ENCODE peak calls at places on chromosomes 16 and 17, in seven cellular contexts. W, C, F, A, Q, P and R are unnamed samples.

GRCh38 chr16:31472559-31473203 is 729 bp downstream of the TGFB1I1 start:
- DNase-seq in C (peak), P (no peak), A (peak), F (peak), W (no peak), Q (peak), R (peak)

GRCh38 chr16:49639739-49640388 is 216.0 kb downstream of the ZNF423 start:
- DNase-seq in F (no peak), P (no peak), Q (no peak), W (no peak), A (peak), C (no peak), R (no peak)

GRCh38 chr17:78154903-78155811 is 9.0 kb downstream of the C17orf99 start:
- DNase-seq in C (peak), A (no peak), P (peak), W (no peak), F (no peak), Q (no peak), R (no peak)

GRCh38 chr16:27792486-27793275 is 242.7 kb downstream of the KATNIP start:
- DNase-seq in A (no peak), P (no peak), C (no peak), W (no peak), F (no peak), Q (no peak), R (no peak)

GRCh38 chr17:63446981-63447687 is 1.0 kb upstream of the CYB561 start:
- DNase-seq in Q (no peak), C (peak), P (peak), A (peak), W (peak), F (peak), R (no peak)

GRCh38 chr16:21599994-21600773 is 807 bp downstream of the METTL9 start:
- DNase-seq in P (peak), A (peak), C (no peak), W (peak), Q (no peak), F (no peak), R (no peak)

GRCh38 chr17:49987681-49988441 is 7.2 kb downstream of the DLX3 start:
- DNase-seq in F (no peak), W (peak), C (no peak), P (no peak), Q (no peak), A (peak), R (no peak)

GRCh38 chr16:1159325-1159972 is 6.5 kb downstream of the CACNA1H start:
- DNase-seq in F (no peak), W (no peak), Q (no peak), A (no peak), C (no peak), P (no peak), R (no peak)

GRCh38 chr16:30903002-30903401 is 6.6 kb downstream of the CTF1 start:
- DNase-seq in W (no peak), F (no peak), P (peak), Q (no peak), C (no peak), A (no peak), R (no peak)

GRCh38 chr17:27600471-27600870 is 30.5 kb upstream of the LGALS9 start:
- DNase-seq in C (no peak), P (no peak), Q (no peak), A (no peak), F (no peak), W (no peak), R (no peak)

GRCh38 chr17:10477701-10478100 is 8.3 kb upstream of the MYH4 start:
- DNase-seq in P (no peak), W (no peak), F (no peak), A (no peak), C (no peak), Q (no peak), R (no peak)

DNA sequence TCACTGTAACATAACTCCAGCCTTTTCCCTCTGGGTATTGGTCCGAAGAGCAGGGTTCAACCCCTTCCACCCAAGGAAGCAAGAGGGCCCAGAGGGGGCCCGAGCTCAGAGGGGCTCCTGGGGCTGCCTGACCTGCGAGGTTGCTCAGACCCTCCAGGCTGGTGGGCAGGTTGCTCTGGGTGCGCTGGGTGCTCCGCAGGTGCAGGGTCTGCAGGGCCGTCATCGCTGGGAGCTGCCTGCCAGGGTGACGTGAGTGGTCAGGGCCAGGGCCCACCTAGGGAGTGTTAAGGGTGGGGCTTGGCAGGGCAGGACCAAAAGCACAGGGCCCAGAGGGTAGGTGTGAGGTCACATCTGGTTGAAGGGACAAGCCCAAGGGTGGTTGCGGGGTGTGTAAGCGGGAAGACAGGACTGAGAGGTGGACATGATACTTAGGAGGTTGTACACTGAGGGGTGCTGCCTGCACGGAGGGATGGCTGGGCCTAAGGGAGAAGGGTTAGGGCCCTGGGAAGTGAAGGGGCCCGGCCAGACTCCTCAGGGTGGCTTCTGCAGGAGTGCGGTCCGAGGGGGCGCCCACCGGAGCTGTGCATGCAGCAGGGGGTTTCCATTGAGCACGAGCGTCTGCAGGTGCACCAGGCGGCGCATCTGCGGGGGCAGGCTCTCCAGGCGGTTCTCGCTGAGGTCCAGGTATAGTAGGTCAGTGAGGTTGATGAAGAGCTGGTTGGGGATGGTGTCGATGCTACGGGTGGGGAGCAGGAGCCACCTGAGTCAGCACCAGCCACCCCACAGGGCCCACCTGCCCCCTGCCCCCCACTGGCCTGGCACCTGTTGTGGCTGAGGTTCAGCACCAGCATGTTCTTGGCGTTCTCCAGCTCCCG is 4.4 kb downstream of the FLII start:
- DNase-seq in W (no peak), F (no peak), P (no peak), A (no peak), C (no peak), Q (no peak), R (no peak)
- TF ChIP-seq POLR2AphosphoS5 in W (no peak), F (no peak), P (no peak), A (no peak), C (no peak), Q (no peak), R (no peak)

GRCh38 chr17:51372345-51373004 is 112.1 kb downstream of the UTP18 start:
- DNase-seq in Q (no peak), W (no peak), C (peak), F (no peak), P (peak), A (peak), R (no peak)
- TF ChIP-seq POLR2AphosphoS5 in Q (no peak), W (no peak), C (no peak), F (no peak), P (peak), A (no peak), R (no peak)

GRCh38 chr17:57124053-57124452 is 39.0 kb downstream of the AKAP1 start:
- DNase-seq in F (no peak), A (no peak), Q (no peak), W (no peak), C (no peak), P (no peak), R (no peak)
- TF ChIP-seq POLR2AphosphoS5 in F (no peak), A (no peak), Q (no peak), W (no peak), C (no peak), P (no peak), R (no peak)

GRCh38 chr17:5031365-5032082 is 3.7 kb downstream of the SLC52A1 start:
- DNase-seq in C (peak), Q (peak), A (peak), F (peak), P (peak), W (peak), R (peak)
- TF ChIP-seq POLR2AphosphoS5 in C (no peak), Q (no peak), A (no peak), F (peak), P (no peak), W (peak), R (no peak)

GRCh38 chr17:58002558-58002957 is 4.5 kb downstream of the SRSF1 start:
- DNase-seq in W (no peak), C (no peak), P (no peak), Q (no peak), A (no peak), F (no peak), R (no peak)
- TF ChIP-seq POLR2AphosphoS5 in W (no peak), C (no peak), P (no peak), Q (no peak), A (no peak), F (no peak), R (no peak)

GRCh38 chr17:48330877-48331276 is 99.1 kb downstream of the SKAP1 start:
- DNase-seq in A (no peak), F (no peak), C (no peak), W (no peak), Q (no peak), P (no peak), R (no peak)
- TF ChIP-seq POLR2AphosphoS5 in A (no peak), F (no peak), C (no peak), W (no peak), Q (no peak), P (no peak), R (no peak)

DNA sequence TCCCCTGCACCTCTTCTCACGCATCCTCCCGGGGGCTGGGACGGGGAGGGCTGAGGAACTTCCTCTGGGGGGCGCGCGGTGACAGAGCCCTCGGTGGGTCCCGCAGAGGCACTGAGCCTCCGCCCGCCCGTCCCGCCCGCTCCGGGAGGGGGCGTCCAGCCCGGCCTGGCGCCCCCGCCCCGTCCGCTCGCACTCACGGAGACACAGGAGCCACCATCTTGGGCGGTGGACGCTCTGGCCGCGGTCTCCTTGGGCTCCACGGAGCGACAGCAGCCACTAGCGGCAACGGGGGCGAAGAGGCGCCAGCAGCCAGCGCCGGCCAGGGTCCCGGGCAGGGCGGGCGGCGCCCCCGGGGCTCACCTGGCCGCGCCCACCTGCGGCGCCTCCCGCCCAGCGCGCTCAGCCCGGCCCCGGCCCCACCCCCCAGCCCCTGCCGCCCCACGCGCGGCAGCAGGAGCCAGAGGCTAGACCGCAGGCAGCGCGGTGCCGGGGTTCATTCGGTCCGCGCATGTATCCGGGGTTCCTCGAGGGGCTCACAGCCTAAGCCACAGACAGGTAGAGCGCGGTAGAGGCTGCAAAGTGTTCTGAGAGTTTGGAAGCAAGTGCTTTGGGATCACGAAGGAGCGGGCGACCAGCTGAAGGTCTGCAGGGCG is at the start of gene C17orf113:
- DNase-seq in W (peak), A (peak), C (peak), P (peak), Q (peak), F (peak), R (peak)
- TF ChIP-seq POLR2AphosphoS5 in W (no peak), A (peak), C (no peak), P (peak), Q (no peak), F (peak), R (no peak)

GRCh38 chr17:76493505-76494167 is 7.6 kb downstream of the RHBDF2 start:
- DNase-seq in W (no peak), A (no peak), C (peak), Q (no peak), F (peak), P (no peak), R (no peak)

GRCh38 chr17:76495663-76496400 is 5.4 kb downstream of the RHBDF2 start:
- DNase-seq in C (no peak), A (no peak), P (no peak), F (no peak), W (no peak), Q (no peak), R (no peak)

GRCh38 chr17:76491271-76492184 is 9.7 kb downstream of the RHBDF2 start:
- DNase-seq in C (peak), W (no peak), F (no peak), A (no peak), Q (no peak), P (peak), R (no peak)

GRCh38 chr17:76492250-76492988 is 8.8 kb downstream of the RHBDF2 start:
- DNase-seq in A (no peak), Q (no peak), P (peak), W (no peak), C (peak), F (no peak), R (no peak)

GRCh38 chr17:76492989-76493501 is 8.2 kb downstream of the RHBDF2 start:
- DNase-seq in C (peak), P (peak), A (no peak), F (peak), W (no peak), Q (peak), R (no peak)
- TF ChIP-seq POLR2AphosphoS5 in C (peak), P (peak), A (no peak), F (peak), W (no peak), Q (no peak), R (no peak)

GRCh38 chr17:7916383-7916677 is 241 bp upstream of the RNF227 start:
- DNase-seq in A (no peak), Q (no peak), F (no peak), C (no peak), P (no peak), W (no peak), R (peak)
- TF ChIP-seq POLR2AphosphoS5 in A (no peak), Q (no peak), F (no peak), C (no peak), P (no peak), W (no peak), R (peak)